ENCODE peak calls at places on chromosomes 3 and 15, in ten cellular contexts. S, Q, Z, B, J, W, O, V, H and X are unnamed samples.

GRCh38 chr3:158791259-158791920 is 10.5 kb upstream of the MFSD1 start:
- DNase-seq in S (peak), Q (peak), Z (no peak), B (no peak), J (peak), W (peak), O (no peak), V (no peak), H (no peak), X (peak)

GRCh38 chr15:45285413-45285812 is 33.4 kb downstream of the SLC28A2 start:
- DNase-seq in S (no peak), Q (no peak), Z (no peak), B (no peak), J (no peak), W (no peak), O (no peak), V (no peak), H (no peak), X (no peak)

GRCh38 chr3:37124431-37124830 is 50.0 kb downstream of the LRRFIP2 start:
- DNase-seq in S (no peak), Q (no peak), Z (no peak), B (no peak), J (no peak), W (no peak), O (no peak), V (no peak), H (no peak), X (no peak)

GRCh38 chr3:64048631-64049061 is 25.4 kb upstream of the PSMD6 start:
- DNase-seq in S (no peak), Q (peak), Z (no peak), B (no peak), J (no peak), W (no peak), O (no peak), V (no peak), H (no peak), X (peak)

GRCh38 chr3:172711457-172711800 is 562 bp upstream of the NCEH1 start:
- DNase-seq in S (no peak), Q (no peak), Z (no peak), B (no peak), J (peak), W (no peak), O (no peak), V (no peak), H (no peak), X (no peak)

GRCh38 chr15:62164500-62165028 is 521 bp downstream of the C2CD4B start:
- DNase-seq in S (no peak), Q (no peak), Z (no peak), B (peak), J (peak), W (no peak), O (peak), V (no peak), H (no peak), X (peak)

GRCh38 chr15:52134502-52135144 is 22.0 kb upstream of the BCL2L10 start:
- DNase-seq in S (no peak), Q (no peak), Z (no peak), B (no peak), J (no peak), W (no peak), O (no peak), V (no peak), H (no peak), X (no peak)

GRCh38 chr3:105866656-105867653 is 1.9 kb downstream of the CBLB start:
- DNase-seq in S (peak), Q (peak), Z (no peak), B (no peak), J (no peak), W (no peak), O (no peak), V (no peak), H (no peak), X (peak)

GRCh38 chr15:65837301-65838283 is 31.7 kb upstream of the RAB11A start:
- DNase-seq in S (no peak), Q (no peak), Z (no peak), B (no peak), J (no peak), W (no peak), O (no peak), V (no peak), H (no peak), X (no peak)

GRCh38 chr3:133927543-133928066 is 31.9 kb upstream of the RAB6B start:
- DNase-seq in S (peak), Q (peak), Z (peak), B (peak), J (peak), W (peak), O (peak), V (no peak), H (peak), X (peak)

GRCh38 chr3:134002326-134002725 is 27.4 kb downstream of the SLCO2A1 start:
- DNase-seq in S (no peak), Q (peak), Z (no peak), B (no peak), J (no peak), W (no peak), O (no peak), V (no peak), H (no peak), X (peak)

GRCh38 chr3:115713247-115713646 is 89.9 kb downstream of the GAP43 start:
- DNase-seq in S (no peak), Q (peak), Z (peak), B (no peak), J (no peak), W (peak), O (no peak), V (no peak), H (no peak), X (no peak)

GRCh38 chr3:15933439-15934144 is 135.8 kb upstream of the ANKRD28 start:
- DNase-seq in S (no peak), Q (peak), Z (no peak), B (no peak), J (no peak), W (peak), O (no peak), V (no peak), H (no peak), X (no peak)

GRCh38 chr15:33021806-33022389 is 172.6 kb downstream of the FMN1 start:
- DNase-seq in S (peak), Q (peak), Z (no peak), B (no peak), J (peak), W (no peak), O (no peak), V (no peak), H (no peak), X (peak)

GRCh38 chr3:125116311-125117069 is 60.7 kb upstream of the HEG1 start:
- DNase-seq in S (no peak), Q (peak), Z (no peak), B (no peak), J (no peak), W (no peak), O (no peak), V (no peak), H (no peak), X (peak)

GRCh38 chr3:148513066-148513671 is 184.5 kb upstream of the AGTR1 start:
- DNase-seq in S (no peak), Q (peak), Z (no peak), B (no peak), J (no peak), W (no peak), O (no peak), V (no peak), H (no peak), X (no peak)

GRCh38 chr3:47634996-47635395 is 56.3 kb upstream of the CSPG5 start:
- DNase-seq in S (no peak), Q (no peak), Z (no peak), B (no peak), J (no peak), W (peak), O (no peak), V (no peak), H (no peak), X (no peak)